ENCODE peak calls at places on chromosomes 6 and 20, in nine cellular contexts. Z is AG09309, W is HCT116, C is adrenal gland, T is keratinocyte, B is fibroblast of lung, O is IMR-90, G is AG10803, H is fibroblast of mammary gland. N is an unnamed sample.

GRCh38 chr6:135434095-135434494 is 63.4 kb downstream of the AHI1 start:
- DNase-seq in Z (no peak), W (no peak), C (no peak), T (no peak), B (no peak), O (no peak), G (no peak), H (no peak), N (peak)

GRCh38 chr20:37727247-37727956 is 33.6 kb downstream of the CTNNBL1 start:
- DNase-seq in Z (no peak), W (no peak), C (no peak), T (no peak), B (no peak), O (no peak), G (peak), H (peak), N (peak)

GRCh38 chr6:87742106-87742505 is 40.1 kb upstream of the AKIRIN2 start:
- DNase-seq in Z (no peak), W (no peak), C (no peak), T (no peak), B (no peak), O (no peak), G (no peak), H (no peak), N (no peak)

GRCh38 chr20:63968136-63968927 is 1.4 kb downstream of the ZNF512B start:
- DNase-seq in Z (no peak), W (no peak), C (peak), T (no peak), B (no peak), O (no peak), G (no peak), H (no peak), N (no peak)

GRCh38 chr20:62501801-62502495 is 26.2 kb upstream of the GATA5 start:
- DNase-seq in Z (peak), W (no peak), C (no peak), T (no peak), B (peak), O (peak), G (peak), H (peak), N (peak)

GRCh38 chr6:142112451-142113061 is 20.2 kb upstream of the GJE1 start:
- DNase-seq in Z (peak), W (peak), C (peak), T (no peak), B (peak), O (peak), G (peak), H (peak), N (peak)

GRCh38 chr6:27159725-27160124 is 87.8 kb upstream of the PRSS16 start:
- DNase-seq in Z (no peak), W (no peak), C (no peak), T (no peak), B (no peak), O (no peak), G (no peak), H (no peak), N (no peak)

GRCh38 chr6:360791-361373 is 30.7 kb upstream of the IRF4 start:
- DNase-seq in Z (no peak), W (no peak), C (no peak), T (no peak), B (no peak), O (no peak), G (no peak), H (no peak), N (no peak)

GRCh38 chr20:63095718-63096654 is 89.2 kb upstream of the BHLHE23 start:
- DNase-seq in Z (no peak), W (no peak), C (no peak), T (no peak), B (no peak), O (no peak), G (no peak), H (no peak), N (no peak)

GRCh38 chr20:54028276-54029011 is 42.0 kb downstream of the BCAS1 start:
- DNase-seq in Z (no peak), W (no peak), C (no peak), T (no peak), B (no peak), O (no peak), G (no peak), H (no peak), N (no peak)

GRCh38 chr20:25233016-25233772 is 14.7 kb upstream of the PYGB start:
- DNase-seq in Z (no peak), W (no peak), C (no peak), T (no peak), B (peak), O (peak), G (peak), H (peak), N (no peak)

GRCh38 chr6:160042788-160043301 is 74.0 kb downstream of the IGF2R start:
- DNase-seq in Z (peak), W (no peak), C (peak), T (no peak), B (peak), O (peak), G (peak), H (peak), N (no peak)

GRCh38 chr6:79353226-79353625 is 118.7 kb upstream of the HMGN3 start:
- DNase-seq in Z (no peak), W (no peak), C (no peak), T (no peak), B (no peak), O (no peak), G (no peak), H (peak), N (no peak)

GRCh38 chr20:46087161-46087560 is 2.6 kb downstream of the NCOA5 start:
- DNase-seq in Z (no peak), W (no peak), C (no peak), T (no peak), B (peak), O (peak), G (peak), H (peak), N (no peak)

GRCh38 chr6:139588734-139589418 is 214.4 kb upstream of the CITED2 start:
- DNase-seq in Z (no peak), W (no peak), C (no peak), T (no peak), B (peak), O (peak), G (peak), H (peak), N (no peak)

GRCh38 chr6:71510057-71510713 is 221.6 kb downstream of the OGFRL1 start:
- DNase-seq in Z (peak), W (peak), C (peak), T (peak), B (peak), O (peak), G (peak), H (peak), N (peak)

GRCh38 chr20:24994470-24995368 is 2.2 kb upstream of the APMAP start:
- DNase-seq in Z (peak), W (peak), C (peak), T (peak), B (peak), O (peak), G (peak), H (peak), N (peak)

GRCh38 chr20:20791664-20792568 is 79.5 kb upstream of the RALGAPA2 start:
- DNase-seq in Z (no peak), W (no peak), C (no peak), T (no peak), B (no peak), O (no peak), G (no peak), H (no peak), N (no peak)

GRCh38 chr6:5143625-5144311 is 58.6 kb downstream of the PPP1R3G start:
- DNase-seq in Z (no peak), W (peak), C (peak), T (peak), B (peak), O (peak), G (peak), H (peak), N (peak)

GRCh38 chr6:35552285-35552917 is 39.7 kb upstream of the TULP1 start:
- DNase-seq in Z (no peak), W (peak), C (no peak), T (peak), B (peak), O (peak), G (peak), H (peak), N (peak)

GRCh38 chr20:63052571-63053429 is 46.0 kb upstream of the BHLHE23 start:
- DNase-seq in Z (no peak), W (no peak), C (peak), T (no peak), B (no peak), O (no peak), G (no peak), H (no peak), N (no peak)

GRCh38 chr6:84921891-84922290 is 157.5 kb upstream of the TBX18 start:
- DNase-seq in Z (no peak), W (no peak), C (no peak), T (no peak), B (no peak), O (no peak), G (no peak), H (peak), N (no peak)

GRCh38 chr6:129766959-129767728 is 57.2 kb upstream of the ARHGAP18 start:
- DNase-seq in Z (no peak), W (no peak), C (peak), T (no peak), B (peak), O (peak), G (peak), H (peak), N (peak)

GRCh38 chr6:30615958-30616810 is 859 bp downstream of the PPP1R10 start:
- DNase-seq in Z (no peak), W (no peak), C (no peak), T (no peak), B (peak), O (no peak), G (peak), H (peak), N (no peak)

GRCh38 chr20:6058684-6059295 is 4.9 kb upstream of the LRRN4 start:
- DNase-seq in Z (no peak), W (no peak), C (no peak), T (no peak), B (no peak), O (no peak), G (no peak), H (no peak), N (no peak)

GRCh38 chr6:5446362-5447075 is 185.2 kb downstream of the FARS2 start:
- DNase-seq in Z (no peak), W (no peak), C (no peak), T (no peak), B (no peak), O (peak), G (no peak), H (peak), N (peak)

GRCh38 chr6:129353067-129353466 is 356.9 kb downstream of the ARHGAP18 start:
- DNase-seq in Z (no peak), W (no peak), C (no peak), T (peak), B (no peak), O (no peak), G (no peak), H (no peak), N (no peak)

GRCh38 chr20:4195499-4195898 is 180.1 kb upstream of the RNF24 start:
- DNase-seq in Z (no peak), W (no peak), C (no peak), T (no peak), B (peak), O (peak), G (peak), H (peak), N (no peak)

GRCh38 chr6:42555477-42556457 is 8.1 kb upstream of the UBR2 start:
- DNase-seq in Z (no peak), W (peak), C (no peak), T (no peak), B (no peak), O (peak), G (peak), H (peak), N (no peak)

GRCh38 chr6:31907158-31907813 is 5.4 kb upstream of the ZBTB12 start:
- DNase-seq in Z (peak), W (no peak), C (no peak), T (no peak), B (peak), O (peak), G (peak), H (peak), N (no peak)

GRCh38 chr6:126821706-126822105 is 296.8 kb upstream of the RSPO3 start:
- DNase-seq in Z (no peak), W (no peak), C (no peak), T (no peak), B (no peak), O (no peak), G (no peak), H (no peak), N (no peak)

GRCh38 chr6:165571068-165571682 is 91.9 kb downstream of the PDE10A start:
- DNase-seq in Z (no peak), W (no peak), C (no peak), T (no peak), B (peak), O (peak), G (peak), H (peak), N (no peak)

GRCh38 chr20:3592931-3593330 is 70.3 kb downstream of the GFRA4 start:
- DNase-seq in Z (no peak), W (no peak), C (no peak), T (no peak), B (no peak), O (no peak), G (no peak), H (no peak), N (no peak)

GRCh38 chr6:168022488-168023321 is 25.2 kb downstream of the KIF25 start:
- DNase-seq in Z (no peak), W (no peak), C (no peak), T (no peak), B (no peak), O (no peak), G (no peak), H (no peak), N (no peak)

DNA sequence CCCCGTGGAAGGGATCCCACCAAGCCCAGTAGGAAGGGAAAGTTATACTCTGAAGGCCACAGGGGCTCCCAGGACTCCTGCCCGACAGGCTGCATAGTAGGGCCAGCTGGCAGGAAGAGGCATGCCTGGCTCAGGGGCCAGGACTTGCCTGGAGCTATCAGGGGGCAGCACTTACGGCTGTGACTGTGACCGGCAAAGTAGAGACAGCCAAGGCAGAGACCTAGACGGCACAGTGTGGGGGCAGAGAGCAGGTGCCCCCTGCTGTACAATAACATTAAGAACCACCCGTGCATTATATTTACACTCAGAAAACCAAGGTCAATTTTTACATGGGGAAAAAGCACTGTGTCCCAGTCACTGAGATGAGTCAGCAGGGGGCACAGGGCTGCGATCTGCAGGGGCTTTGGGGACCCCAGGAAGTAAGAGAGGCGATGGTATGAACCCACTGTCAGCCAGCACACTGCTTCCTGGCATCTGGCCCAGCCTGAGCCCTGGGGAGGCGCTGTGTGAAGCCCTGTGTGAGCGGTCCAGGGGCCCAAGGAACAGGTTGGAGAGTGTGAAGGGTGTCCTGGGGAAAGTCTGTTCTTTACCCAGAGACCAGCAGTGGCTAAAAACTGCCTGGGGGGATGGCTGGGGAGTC is 9.9 kb downstream of the CCDC167 start:
- DNase-seq in Z (no peak), W (no peak), C (no peak), T (no peak), B (peak), O (no peak), G (no peak), H (peak), N (no peak)
- TF ChIP-seq CTCF in Z (no peak), W (peak), C (no peak), T (no peak), B (no peak), O (peak), G (peak), H (peak), N (peak)

DNA sequence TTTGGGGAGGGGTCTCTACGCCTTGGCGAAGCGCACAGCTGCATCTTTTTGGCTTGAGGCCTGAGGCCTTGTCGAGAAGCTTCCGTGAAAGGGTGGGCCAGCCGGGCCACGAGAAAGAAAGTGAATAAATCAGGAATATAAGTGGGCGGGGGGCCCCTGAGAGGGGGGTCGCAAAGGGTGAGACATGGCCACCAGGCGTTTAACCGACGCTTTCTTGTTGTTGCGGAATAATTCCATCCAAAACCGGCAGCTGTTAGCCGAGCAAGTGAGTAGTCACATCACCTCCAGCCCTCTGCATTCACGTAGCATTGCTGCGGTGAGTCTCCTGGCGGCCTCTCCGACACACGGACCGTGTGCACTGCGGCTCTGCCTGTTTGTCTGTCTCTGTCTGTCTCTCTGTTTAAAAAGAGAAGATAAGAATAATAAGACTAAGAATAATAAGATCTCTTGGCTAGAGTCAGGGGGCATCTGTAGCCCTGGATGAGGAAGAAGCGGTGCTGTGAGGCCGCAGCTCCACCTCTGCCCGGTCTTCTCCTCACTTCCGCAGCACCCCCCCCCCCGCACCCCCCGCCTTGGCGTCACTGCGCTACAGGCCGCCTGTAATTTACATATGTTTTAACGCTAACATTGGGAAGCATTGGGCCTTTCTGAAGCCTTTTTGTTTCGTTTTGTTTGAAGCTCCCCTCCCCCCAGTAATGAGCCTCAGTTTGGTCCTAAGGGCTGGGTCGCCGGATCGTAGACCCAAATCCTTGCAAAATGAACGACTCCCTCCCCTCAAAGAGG is 931 bp downstream of the STX16 start:
- DNase-seq in Z (no peak), W (no peak), C (peak), T (no peak), B (peak), O (peak), G (peak), H (peak), N (peak)
- TF ChIP-seq CTCF in Z (peak), W (no peak), C (no peak), T (no peak), B (no peak), O (no peak), G (peak), H (no peak), N (no peak)

GRCh38 chr6:152206072-152206818 is 398.8 kb downstream of the ESR1 start:
- DNase-seq in Z (no peak), W (peak), C (no peak), T (no peak), B (peak), O (peak), G (peak), H (peak), N (no peak)
- TF ChIP-seq CTCF in Z (peak), W (peak), C (peak), T (peak), B (peak), O (peak), G (peak), H (peak), N (no peak)

GRCh38 chr6:169449221-169449620 is 195.6 kb upstream of the THBS2 start:
- DNase-seq in Z (no peak), W (no peak), C (no peak), T (no peak), B (no peak), O (no peak), G (no peak), H (no peak), N (no peak)

GRCh38 chr6:169441292-169441691 is 187.6 kb upstream of the THBS2 start:
- DNase-seq in Z (no peak), W (no peak), C (no peak), T (no peak), B (no peak), O (no peak), G (no peak), H (no peak), N (no peak)

GRCh38 chr6:169445661-169446581 is 192.3 kb upstream of the THBS2 start:
- DNase-seq in Z (no peak), W (no peak), C (no peak), T (no peak), B (no peak), O (no peak), G (no peak), H (no peak), N (no peak)

GRCh38 chr6:169450097-169450496 is 196.5 kb upstream of the THBS2 start:
- DNase-seq in Z (no peak), W (no peak), C (no peak), T (no peak), B (no peak), O (no peak), G (no peak), H (no peak), N (no peak)

DNA sequence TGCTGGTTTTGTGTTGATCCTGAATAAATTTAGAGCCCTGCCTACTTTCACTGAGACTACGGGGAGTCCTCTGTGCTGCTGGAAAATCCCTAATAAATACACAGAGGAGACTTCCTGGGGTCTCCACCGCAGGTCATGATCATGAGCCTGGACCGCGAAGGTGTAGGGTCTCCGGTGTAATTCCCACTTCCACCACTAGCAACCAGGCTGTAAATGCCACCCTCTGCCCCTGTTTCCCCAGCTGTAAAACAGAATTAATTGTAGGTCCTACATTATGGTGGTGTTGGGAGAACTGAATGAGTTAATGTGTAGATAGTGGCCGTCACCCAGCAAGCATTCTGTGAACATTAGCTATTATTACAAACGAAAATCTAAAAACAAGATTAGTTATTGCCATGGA is 191.6 kb upstream of the THBS2 start:
- DNase-seq in Z (no peak), W (no peak), C (no peak), T (no peak), B (no peak), O (no peak), G (no peak), H (no peak), N (no peak)
- TF ChIP-seq CTCF in Z (peak), W (peak), C (no peak), T (no peak), B (no peak), O (no peak), G (no peak), H (peak), N (no peak)

GRCh38 chr6:118971682-118972081 is 36.7 kb upstream of the MCM9 start:
- DNase-seq in Z (no peak), W (no peak), C (no peak), T (no peak), B (no peak), O (no peak), G (no peak), H (no peak), N (no peak)
- TF ChIP-seq CTCF in Z (no peak), W (no peak), C (no peak), T (no peak), B (no peak), O (no peak), G (no peak), H (no peak), N (no peak)